ENCODE peak calls at places on chromosomes 13 and 19, in nine cellular contexts. X is NCI-H1105; Z is SK-N-DZ; F is Peyer's patch; O is testis; J is stromal cell of bone marrow; L is NCI-H1436; B is activated T-helper 1 cell treated with anti-CD3 and anti-CD28 coated beads, Interleukin-2, amount 50 U/mL, for 16 hours; W is WERI-Rb-1. C is an unnamed sample.

GRCh38 chr13:108121406-108121805 is 93.9 kb downstream of the LIG4 start:
- DNase-seq in X (no peak), Z (no peak), F (no peak), O (no peak), J (no peak), L (no peak), B (no peak), W (no peak), C (no peak)

GRCh38 chr13:113854238-113855011 is 9.5 kb downstream of the GAS6 start:
- DNase-seq in X (no peak), Z (no peak), F (peak; percentile 52), O (peak; percentile 55), J (no peak), L (no peak), B (peak; percentile 3), W (peak; percentile 9), C (no peak)

GRCh38 chr19:2207008-2207407 is 29.1 kb downstream of the PLEKHJ1 start:
- DNase-seq in X (no peak), Z (no peak), F (no peak), O (no peak), J (no peak), L (no peak), B (no peak), W (no peak), C (no peak)

GRCh38 chr19:32615569-32615968 is 34.6 kb downstream of the PDCD5 start:
- DNase-seq in X (no peak), Z (no peak), F (no peak), O (no peak), J (no peak), L (no peak), B (no peak), W (no peak), C (no peak)

GRCh38 chr13:45879666-45880065 is 28.1 kb upstream of the SIAH3 start:
- DNase-seq in X (no peak), Z (peak; percentile 57), F (no peak), O (no peak), J (no peak), L (no peak), B (no peak), W (peak; percentile 77), C (no peak)

GRCh38 chr13:111296417-111296816 is 24.0 kb upstream of the TEX29 start:
- DNase-seq in X (no peak), Z (no peak), F (no peak), O (no peak), J (no peak), L (no peak), B (no peak), W (no peak), C (no peak)

GRCh38 chr19:52034051-52034728 is 6.0 kb upstream of the ZNF614 start:
- DNase-seq in X (no peak), Z (no peak), F (no peak), O (no peak), J (no peak), L (no peak), B (no peak), W (no peak), C (no peak)

GRCh38 chr19:3338541-3339181 is 27.7 kb upstream of the NFIC start:
- DNase-seq in X (no peak), Z (no peak), F (peak; percentile 82), O (no peak), J (no peak), L (no peak), B (peak; percentile 53), W (no peak), C (no peak)

GRCh38 chr19:13010038-13010991 is 15.0 kb downstream of the NFIX start:
- DNase-seq in X (no peak), Z (no peak), F (no peak), O (peak; percentile 61), J (no peak), L (no peak), B (no peak), W (no peak), C (no peak)

GRCh38 chr13:98947925-98948324 is 29.9 kb downstream of the DOCK9 start:
- DNase-seq in X (no peak), Z (peak; percentile 35), F (no peak), O (no peak), J (no peak), L (no peak), B (no peak), W (no peak), C (no peak)

GRCh38 chr19:38658462-38659306 is 11.2 kb downstream of the ACTN4 start:
- DNase-seq in X (peak; percentile 90), Z (no peak), F (no peak), O (peak; percentile 71), J (peak; percentile 100), L (no peak), B (no peak), W (no peak), C (no peak)

C was measured in NCI-H2227 treated with DMSO at 0.1 percent for 48 hours.